ENCODE peak calls at places on chromosome 6, in seven cellular contexts. P is body of pancreas, T is cardiac muscle cell, V is tibial artery, O is NT2/D1, K is tibial nerve, A is heart left ventricle. Y is an unnamed sample. For H3K4me1, the result is how much of the 10 kb centered on the place peaks cover.

GRCh38 chr6:85428486-85428885 is 21.4 kb upstream of the NT5E start:
- DNase-seq in P (no peak), T (no peak), V (no peak), O (no peak), K (no peak), A (no peak), Y (no peak)

GRCh38 chr6:166277021-166277420 is 31.2 kb downstream of the PRR18 start:
- DNase-seq in P (no peak), T (no peak), V (no peak), O (no peak), K (no peak), A (no peak), Y (no peak)

GRCh38 chr6:138692978-138693909 is 80.3 kb upstream of the CCDC28A start:
- DNase-seq in P (peak), T (peak), V (peak), O (peak), K (peak), A (peak), Y (peak)

GRCh38 chr6:1812034-1812433 is 202.3 kb downstream of the FOXC1 start:
- DNase-seq in P (no peak), T (no peak), V (no peak), O (no peak), K (no peak), A (no peak), Y (no peak)

GRCh38 chr6:28606424-28607391 is 81.0 kb downstream of the GPX5 start:
- DNase-seq in P (no peak), T (peak), V (no peak), O (peak), K (no peak), A (no peak), Y (peak)

GRCh38 chr6:43575772-43576551 is at the start of the genes POLH and XPO5:
- DNase-seq in P (peak), T (peak), V (peak), O (peak), K (peak), A (peak), Y (peak)

GRCh38 chr6:166997768-166998255 is 1.4 kb upstream of the CEP43 start:
- DNase-seq in P (peak), T (peak), V (peak), O (peak), K (no peak), A (peak), Y (peak)

GRCh38 chr6:82072771-82073170 is 174.8 kb downstream of the IBTK start:
- DNase-seq in P (no peak), T (no peak), V (no peak), O (no peak), K (no peak), A (no peak), Y (no peak)

GRCh38 chr6:81909981-81910910 is 157.8 kb upstream of the TENT5A start:
- DNase-seq in P (no peak), T (no peak), V (no peak), O (no peak), K (no peak), A (no peak), Y (no peak)

GRCh38 chr6:138685257-138685656 is 88.3 kb upstream of the CCDC28A start:
- DNase-seq in P (no peak), T (no peak), V (no peak), O (no peak), K (no peak), A (no peak), Y (no peak)

GRCh38 chr6:43274916-43275597 is 23.0 kb upstream of the SLC22A7 start:
- DNase-seq in P (peak), T (no peak), V (no peak), O (no peak), K (no peak), A (no peak), Y (no peak)

GRCh38 chr6:116596815-116597214 is 19.5 kb upstream of the RSPH4A start:
- DNase-seq in P (no peak), T (peak), V (no peak), O (no peak), K (no peak), A (no peak), Y (peak)

GRCh38 chr6:106184629-106185028 is 98.5 kb downstream of the PRDM1 start:
- DNase-seq in P (no peak), T (no peak), V (no peak), O (no peak), K (no peak), A (no peak), Y (no peak)

GRCh38 chr6:166487148-166487547 is 99.3 kb downstream of the RAMACL start:
- DNase-seq in P (no peak), T (no peak), V (peak), O (no peak), K (no peak), A (no peak), Y (no peak)

GRCh38 chr6:501891-502601 is 110.5 kb downstream of the IRF4 start:
- DNase-seq in P (no peak), T (no peak), V (no peak), O (no peak), K (no peak), A (no peak), Y (no peak)

GRCh38 chr6:142592876-142593275 is 291.1 kb downstream of the ADGRG6 start:
- DNase-seq in P (no peak), T (no peak), V (no peak), O (no peak), K (no peak), A (no peak), Y (no peak)

GRCh38 chr6:98824163-98824906 is 10.0 kb upstream of the POU3F2 start:
- DNase-seq in P (no peak), T (peak), V (no peak), O (no peak), K (no peak), A (no peak), Y (peak)
- H3K4me3 ChIP-seq in P (no peak), T (peak), V (no peak), O (peak), K (peak), A (peak), Y (peak)

GRCh38 chr6:164998297-164998696 is 311.1 kb downstream of the C6orf118 start:
- DNase-seq in P (no peak), T (no peak), V (no peak), O (no peak), K (no peak), A (no peak), Y (no peak)
- H3K4me1 ChIP-seq in P (under half), T (under half), V (under half), O (under half), K (under half), A (under half), Y (under half)

DNA sequence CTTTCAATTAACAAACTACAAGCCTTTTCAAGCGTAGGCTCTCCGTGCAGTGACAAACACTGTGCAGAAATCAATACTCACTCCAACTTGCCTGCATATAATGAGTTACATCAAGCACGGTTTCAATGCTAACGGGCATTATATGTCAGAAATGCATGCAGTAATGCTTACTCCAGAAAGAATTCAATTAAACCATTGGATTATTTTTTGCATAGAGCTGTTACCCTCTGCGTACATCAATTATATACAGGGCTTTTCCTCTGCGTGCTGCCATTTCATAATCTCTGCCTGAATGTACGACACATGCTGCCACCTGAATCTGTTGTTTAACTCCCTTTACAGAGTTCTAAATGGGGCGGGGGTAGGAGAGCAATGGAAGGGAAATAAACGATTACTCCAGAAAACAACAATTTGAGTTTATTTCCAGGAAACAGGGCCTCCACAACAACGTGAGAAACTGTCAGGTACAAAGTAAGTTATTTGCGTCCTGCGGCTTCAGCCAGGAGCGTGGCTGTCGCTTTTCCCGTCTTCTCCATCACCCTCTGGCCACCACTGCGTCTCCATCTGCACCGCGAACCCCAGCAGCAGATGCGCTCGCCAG is 1.8 kb downstream of the PTPRK start:
- DNase-seq in P (no peak), T (no peak), V (no peak), O (no peak), K (no peak), A (no peak), Y (no peak)
- H3K4me3 ChIP-seq in P (peak), T (peak), V (peak), O (peak), K (peak), A (peak), Y (peak)

GRCh38 chr6:37862992-37863391 is 43.5 kb downstream of the ZFAND3 start:
- DNase-seq in P (no peak), T (no peak), V (no peak), O (no peak), K (no peak), A (no peak), Y (no peak)
- H3K4me1 ChIP-seq in P (under half), T (under half), V (under half), O (under half), K (half or more), A (under half), Y (under half)